ENCODE peak calls at places on chromosomes 1 and 21, in seven cellular contexts. One of them, this sample, is unnamed.

GRCh38 chr1:244964112-244964971 is 100.0 kb upstream of the HNRNPU start:
- DNase-seq in brain microvascular endothelial cell: peak; percentile 78
- DNase-seq in A549: peak; percentile 79
- DNase-seq in Peyer's patch: peak; percentile 61
- DNase-seq in neural progenitor cell: peak; percentile 20
- DNase-seq in HFF-Myc: peak; percentile 59
- DNase-seq in MM.1S: no peak
- DNase-seq in this sample: no peak

GRCh38 chr1:166920561-166921475 is 44.8 kb upstream of the TADA1 start:
- DNase-seq in A549: peak; percentile 15
- DNase-seq in MM.1S: no peak
- DNase-seq in neural progenitor cell: peak; percentile 85
- DNase-seq in HFF-Myc: no peak
- DNase-seq in brain microvascular endothelial cell: no peak
- DNase-seq in Peyer's patch: no peak
- DNase-seq in this sample: no peak

GRCh38 chr1:10814954-10815862 is 18.8 kb upstream of the CASZ1 start:
- DNase-seq in HFF-Myc: no peak
- DNase-seq in Peyer's patch: no peak
- DNase-seq in A549: no peak
- DNase-seq in brain microvascular endothelial cell: no peak
- DNase-seq in MM.1S: no peak
- DNase-seq in neural progenitor cell: no peak
- DNase-seq in this sample: no peak

GRCh38 chr1:215543191-215543606 is 23.9 kb upstream of the KCTD3 start:
- DNase-seq in brain microvascular endothelial cell: no peak
- DNase-seq in MM.1S: peak; percentile 47
- DNase-seq in A549: no peak
- DNase-seq in Peyer's patch: peak; percentile 80
- DNase-seq in neural progenitor cell: no peak
- DNase-seq in HFF-Myc: no peak
- DNase-seq in this sample: peak; percentile 67

GRCh38 chr1:218350909-218351616 is 5.9 kb downstream of the TGFB2 start:
- DNase-seq in brain microvascular endothelial cell: peak; percentile 80
- DNase-seq in neural progenitor cell: no peak
- DNase-seq in A549: no peak
- DNase-seq in Peyer's patch: no peak
- DNase-seq in HFF-Myc: no peak
- DNase-seq in MM.1S: no peak
- DNase-seq in this sample: no peak

GRCh38 chr1:8646996-8647395 is 170.4 kb downstream of the RERE start:
- DNase-seq in Peyer's patch: no peak
- DNase-seq in brain microvascular endothelial cell: no peak
- DNase-seq in HFF-Myc: no peak
- DNase-seq in MM.1S: no peak
- DNase-seq in A549: no peak
- DNase-seq in neural progenitor cell: no peak
- DNase-seq in this sample: no peak

GRCh38 chr1:119101563-119101962 is 38.9 kb downstream of the WARS2 start:
- DNase-seq in brain microvascular endothelial cell: peak; percentile 81
- DNase-seq in Peyer's patch: no peak
- DNase-seq in neural progenitor cell: no peak
- DNase-seq in A549: no peak
- DNase-seq in MM.1S: no peak
- DNase-seq in HFF-Myc: no peak
- DNase-seq in this sample: no peak

GRCh38 chr1:201212056-201212455 is 21.4 kb downstream of the IGFN1 start:
- DNase-seq in MM.1S: no peak
- DNase-seq in A549: no peak
- DNase-seq in neural progenitor cell: no peak
- DNase-seq in brain microvascular endothelial cell: no peak
- DNase-seq in HFF-Myc: no peak
- DNase-seq in Peyer's patch: no peak
- DNase-seq in this sample: no peak

GRCh38 chr1:177190308-177190970 is 19.7 kb downstream of the BRINP2 start:
- DNase-seq in Peyer's patch: no peak
- DNase-seq in HFF-Myc: no peak
- DNase-seq in MM.1S: no peak
- DNase-seq in A549: no peak
- DNase-seq in brain microvascular endothelial cell: no peak
- DNase-seq in neural progenitor cell: no peak
- DNase-seq in this sample: no peak

GRCh38 chr1:4694492-4694891 is 40.1 kb downstream of the AJAP1 start:
- DNase-seq in neural progenitor cell: no peak
- DNase-seq in Peyer's patch: no peak
- DNase-seq in MM.1S: no peak
- DNase-seq in HFF-Myc: no peak
- DNase-seq in brain microvascular endothelial cell: no peak
- DNase-seq in A549: no peak
- DNase-seq in this sample: no peak

GRCh38 chr1:241356187-241356518 is 852 bp downstream of the RGS7 start:
- DNase-seq in Peyer's patch: no peak
- DNase-seq in HFF-Myc: no peak
- DNase-seq in A549: no peak
- DNase-seq in brain microvascular endothelial cell: no peak
- DNase-seq in neural progenitor cell: peak; percentile 14
- DNase-seq in MM.1S: no peak
- DNase-seq in this sample: no peak

GRCh38 chr1:196467230-196467629 is 141.0 kb downstream of the KCNT2 start:
- DNase-seq in brain microvascular endothelial cell: no peak
- DNase-seq in HFF-Myc: no peak
- DNase-seq in A549: no peak
- DNase-seq in Peyer's patch: no peak
- DNase-seq in MM.1S: no peak
- DNase-seq in neural progenitor cell: no peak
- DNase-seq in this sample: no peak

GRCh38 chr1:201503397-201504176 is 3.3 kb downstream of the CSRP1 start:
- DNase-seq in MM.1S: no peak
- DNase-seq in HFF-Myc: peak; percentile 96
- DNase-seq in Peyer's patch: peak; percentile 62
- DNase-seq in A549: peak; percentile 93
- DNase-seq in brain microvascular endothelial cell: peak; percentile 99
- DNase-seq in neural progenitor cell: peak; percentile 37
- DNase-seq in this sample: no peak

GRCh38 chr1:151831605-151832004 is at the start of gene RORC:
- DNase-seq in brain microvascular endothelial cell: no peak
- DNase-seq in MM.1S: no peak
- DNase-seq in HFF-Myc: no peak
- DNase-seq in neural progenitor cell: no peak
- DNase-seq in Peyer's patch: peak; percentile 82
- DNase-seq in A549: no peak
- DNase-seq in this sample: no peak

GRCh38 chr1:162136760-162137537 is 67.5 kb downstream of the NOS1AP start:
- DNase-seq in Peyer's patch: peak; percentile 60
- DNase-seq in brain microvascular endothelial cell: peak; percentile 86
- DNase-seq in neural progenitor cell: no peak
- DNase-seq in HFF-Myc: peak; percentile 67
- DNase-seq in A549: peak; percentile 65
- DNase-seq in MM.1S: no peak
- DNase-seq in this sample: no peak

GRCh38 chr1:160451119-160451858 is 50.9 kb downstream of the VANGL2 start:
- DNase-seq in neural progenitor cell: no peak
- DNase-seq in Peyer's patch: no peak
- DNase-seq in MM.1S: no peak
- DNase-seq in brain microvascular endothelial cell: no peak
- DNase-seq in A549: no peak
- DNase-seq in HFF-Myc: no peak
- DNase-seq in this sample: peak; percentile 78

GRCh38 chr1:23798662-23799142 is 1.9 kb downstream of the GALE start:
- DNase-seq in Peyer's patch: no peak
- DNase-seq in HFF-Myc: no peak
- DNase-seq in neural progenitor cell: no peak
- DNase-seq in brain microvascular endothelial cell: no peak
- DNase-seq in A549: peak; percentile 31
- DNase-seq in MM.1S: no peak
- DNase-seq in this sample: no peak
- TF ChIP-seq CTCF in Peyer's patch: no peak
- TF ChIP-seq CTCF in HFF-Myc: peak; percentile 19
- TF ChIP-seq CTCF in neural progenitor cell: peak; percentile 9
- TF ChIP-seq CTCF in brain microvascular endothelial cell: peak; percentile 36
- TF ChIP-seq CTCF in A549: no peak
- TF ChIP-seq CTCF in MM.1S: no peak
- TF ChIP-seq CTCF in this sample: peak; percentile 22

GRCh38 chr1:228899421-228899956 is 164.2 kb downstream of the RHOU start:
- DNase-seq in brain microvascular endothelial cell: no peak
- DNase-seq in HFF-Myc: no peak
- DNase-seq in neural progenitor cell: no peak
- DNase-seq in A549: no peak
- DNase-seq in MM.1S: no peak
- DNase-seq in Peyer's patch: no peak
- DNase-seq in this sample: no peak

GRCh38 chr1:228900099-228900965 is 165.1 kb downstream of the RHOU start:
- DNase-seq in neural progenitor cell: no peak
- DNase-seq in brain microvascular endothelial cell: peak; percentile 24
- DNase-seq in MM.1S: no peak
- DNase-seq in A549: no peak
- DNase-seq in Peyer's patch: peak; percentile 58
- DNase-seq in HFF-Myc: no peak
- DNase-seq in this sample: no peak

GRCh38 chr1:228897901-228898300 is 162.6 kb downstream of the RHOU start:
- DNase-seq in HFF-Myc: no peak
- DNase-seq in brain microvascular endothelial cell: no peak
- DNase-seq in MM.1S: no peak
- DNase-seq in neural progenitor cell: no peak
- DNase-seq in A549: no peak
- DNase-seq in Peyer's patch: no peak
- DNase-seq in this sample: no peak

GRCh38 chr1:228900993-228901392 is 165.7 kb downstream of the RHOU start:
- DNase-seq in brain microvascular endothelial cell: peak; percentile 21
- DNase-seq in HFF-Myc: no peak
- DNase-seq in Peyer's patch: no peak
- DNase-seq in MM.1S: no peak
- DNase-seq in neural progenitor cell: no peak
- DNase-seq in A549: no peak
- DNase-seq in this sample: no peak

DNA sequence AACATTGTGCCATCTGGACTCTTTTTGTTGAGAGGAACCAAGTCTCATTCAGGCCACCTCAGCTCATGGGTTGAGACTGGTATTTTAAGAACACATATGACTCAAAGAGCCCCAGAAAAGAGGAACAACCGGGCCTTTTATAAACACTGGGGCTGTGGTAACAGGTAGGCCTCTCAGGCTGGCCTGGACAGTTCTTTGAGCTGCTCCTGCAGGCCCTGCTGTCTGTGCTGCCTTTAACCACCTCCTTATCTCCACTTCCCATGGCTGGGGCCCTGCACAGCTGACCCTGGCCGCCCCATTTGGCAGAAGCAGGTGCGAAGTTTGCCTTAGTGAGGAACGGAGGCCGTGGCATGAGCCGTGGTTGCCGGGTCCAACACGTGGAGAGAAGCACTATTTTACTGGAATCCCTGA is 163.3 kb downstream of the RHOU start:
- DNase-seq in neural progenitor cell: no peak
- DNase-seq in MM.1S: no peak
- DNase-seq in Peyer's patch: no peak
- DNase-seq in brain microvascular endothelial cell: no peak
- DNase-seq in A549: no peak
- DNase-seq in HFF-Myc: no peak
- DNase-seq in this sample: peak; percentile 44
- H3K4me3 ChIP-seq in neural progenitor cell: no peak overlapping the region
- H3K4me3 ChIP-seq in MM.1S: no peak overlapping the region
- H3K4me3 ChIP-seq in Peyer's patch: no peak overlapping the region
- H3K4me3 ChIP-seq in brain microvascular endothelial cell: no peak overlapping the region
- H3K4me3 ChIP-seq in A549: no peak overlapping the region
- H3K4me3 ChIP-seq in HFF-Myc: no peak overlapping the region
- H3K4me3 ChIP-seq in this sample: no peak overlapping the region

DNA sequence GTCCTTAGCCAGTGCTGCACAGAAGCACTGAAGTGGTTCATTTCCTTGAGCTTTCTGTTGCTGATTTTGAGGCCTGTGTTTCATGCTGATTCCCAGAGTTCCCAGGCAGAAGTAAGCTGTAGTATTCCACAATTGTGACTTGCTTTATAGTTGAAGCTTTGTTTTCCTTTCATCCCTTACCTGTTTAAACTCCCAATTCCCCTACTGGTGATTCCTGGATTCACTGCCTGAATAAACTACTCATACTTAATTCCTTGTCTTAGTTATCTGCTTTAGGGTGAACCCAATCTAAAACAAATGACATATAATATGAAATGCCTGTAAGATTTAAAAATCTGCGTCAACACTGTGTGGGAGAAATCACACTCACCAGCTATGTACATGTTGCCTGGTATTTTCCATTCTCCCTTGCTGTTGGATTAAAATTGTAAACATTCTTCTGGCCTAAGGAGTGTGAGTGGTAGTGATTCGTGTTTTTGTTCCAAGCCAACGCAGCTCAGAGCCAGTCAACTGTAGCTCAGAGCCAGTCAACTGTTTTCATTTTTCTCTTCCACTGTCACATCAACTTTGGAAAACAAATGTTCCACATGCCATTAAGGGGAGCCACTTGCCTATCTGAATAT is 879.4 kb downstream of the MRPL39 start:
- DNase-seq in neural progenitor cell: no peak
- DNase-seq in A549: no peak
- DNase-seq in MM.1S: no peak
- DNase-seq in HFF-Myc: no peak
- DNase-seq in Peyer's patch: no peak
- DNase-seq in brain microvascular endothelial cell: no peak
- DNase-seq in this sample: no peak
- TF ChIP-seq CTCF in neural progenitor cell: no peak
- TF ChIP-seq CTCF in A549: no peak
- TF ChIP-seq CTCF in MM.1S: no peak
- TF ChIP-seq CTCF in HFF-Myc: no peak
- TF ChIP-seq CTCF in Peyer's patch: no peak
- TF ChIP-seq CTCF in brain microvascular endothelial cell: no peak
- TF ChIP-seq CTCF in this sample: no peak

DNA sequence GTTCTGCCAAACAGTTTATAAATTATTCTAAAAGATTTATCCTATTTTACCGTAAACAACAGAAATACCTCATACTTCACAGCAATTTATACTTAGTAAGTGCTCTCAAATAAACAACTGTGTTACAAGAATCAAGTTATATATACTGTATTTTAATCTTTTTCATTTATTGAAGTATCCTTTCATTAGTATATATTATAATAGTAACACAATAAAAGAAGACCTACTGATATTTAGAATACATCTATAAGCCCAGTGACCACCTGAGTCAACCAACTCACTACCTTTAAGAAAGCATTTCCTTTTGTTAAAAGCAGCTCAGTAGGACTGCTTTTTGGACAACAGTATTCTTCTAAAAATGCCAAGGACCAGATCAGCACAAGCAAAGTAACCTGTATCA is 5.9 kb downstream of the TMCO1 start:
- DNase-seq in brain microvascular endothelial cell: no peak
- DNase-seq in Peyer's patch: no peak
- DNase-seq in neural progenitor cell: no peak
- DNase-seq in A549: no peak
- DNase-seq in MM.1S: no peak
- DNase-seq in HFF-Myc: no peak
- DNase-seq in this sample: no peak
- H3K4me3 ChIP-seq in brain microvascular endothelial cell: no peak overlapping the region
- H3K4me3 ChIP-seq in Peyer's patch: no peak overlapping the region
- H3K4me3 ChIP-seq in neural progenitor cell: no peak overlapping the region
- H3K4me3 ChIP-seq in A549: no peak overlapping the region
- H3K4me3 ChIP-seq in MM.1S: no peak overlapping the region
- H3K4me3 ChIP-seq in HFF-Myc: no peak overlapping the region
- H3K4me3 ChIP-seq in this sample: no peak overlapping the region

This sample was measured in GM12865.